ENCODE peak calls at places on chromosomes 6 and 20, in seven cellular contexts. V, M, R, U, J, H and C are unnamed samples.

GRCh38 chr6:106084106-106084963 is 1.8 kb upstream of the PRDM1 start:
- DNase-seq in J (peak; percentile 90), U (no peak), M (peak; percentile 62), V (peak; percentile 83), H (peak; percentile 78), R (no peak), C (peak; percentile 91)

GRCh38 chr6:122530440-122531046 is 58.9 kb upstream of the SERINC1 start:
- DNase-seq in M (peak; percentile 72), J (peak; percentile 77), V (peak; percentile 74), U (peak; percentile 37), H (peak; percentile 29), R (peak; percentile 62), C (peak; percentile 73)

GRCh38 chr20:4916991-4917881 is 84.1 kb downstream of the SLC23A2 start:
- DNase-seq in V (peak; percentile 24), R (no peak), H (no peak), J (peak; percentile 33), M (no peak), U (no peak), C (no peak)

GRCh38 chr6:129321303-129321702 is 388.7 kb downstream of the ARHGAP18 start:
- DNase-seq in J (peak; percentile 41), H (no peak), M (no peak), R (no peak), U (no peak), V (no peak), C (no peak)

GRCh38 chr6:125746731-125747588 is 2.5 kb upstream of the HEY2 start:
- DNase-seq in R (peak; percentile 79), U (peak; percentile 67), V (peak; percentile 93), H (no peak), M (peak; percentile 66), J (peak; percentile 50), C (peak; percentile 42)

GRCh38 chr6:139764498-139764986 is 390.1 kb upstream of the CITED2 start:
- DNase-seq in U (no peak), J (peak; percentile 98), M (no peak), H (peak; percentile 94), R (no peak), V (no peak), C (no peak)

GRCh38 chr20:51826372-51826771 is 24.1 kb upstream of the SALL4 start:
- DNase-seq in U (no peak), J (no peak), V (no peak), R (no peak), H (no peak), M (no peak), C (no peak)

GRCh38 chr6:71291991-71292390 is 3.4 kb downstream of the OGFRL1 start:
- DNase-seq in H (no peak), M (no peak), J (peak; percentile 19), V (no peak), U (no peak), R (no peak), C (no peak)

GRCh38 chr20:51156796-51157119 is 133.9 kb upstream of the KCNG1 start:
- DNase-seq in V (peak; percentile 15), J (peak; percentile 5), R (no peak), U (no peak), H (no peak), M (no peak), C (no peak)

GRCh38 chr6:16903470-16903869 is 142.2 kb upstream of the ATXN1 start:
- DNase-seq in V (no peak), M (no peak), H (peak; percentile 34), U (no peak), J (peak; percentile 82), R (no peak), C (no peak)

GRCh38 chr6:13807691-13808090 is 6.7 kb downstream of the MCUR1 start:
- DNase-seq in M (no peak), R (no peak), H (no peak), V (no peak), J (peak; percentile 20), U (no peak), C (no peak)

GRCh38 chr20:34579936-34580587 is 21.5 kb downstream of the MAP1LC3A start:
- DNase-seq in U (no peak), H (no peak), M (no peak), R (no peak), V (no peak), J (peak; percentile 50), C (no peak)

GRCh38 chr20:23143098-23143497 is 57.0 kb upstream of the CD93 start:
- DNase-seq in H (no peak), V (no peak), M (no peak), J (peak; percentile 93), R (no peak), U (peak; percentile 17), C (no peak)

GRCh38 chr20:11117808-11118528 is 444.2 kb upstream of the JAG1 start:
- DNase-seq in J (peak; percentile 85), R (no peak), M (no peak), V (no peak), H (no peak), U (no peak), C (no peak)

DNA sequence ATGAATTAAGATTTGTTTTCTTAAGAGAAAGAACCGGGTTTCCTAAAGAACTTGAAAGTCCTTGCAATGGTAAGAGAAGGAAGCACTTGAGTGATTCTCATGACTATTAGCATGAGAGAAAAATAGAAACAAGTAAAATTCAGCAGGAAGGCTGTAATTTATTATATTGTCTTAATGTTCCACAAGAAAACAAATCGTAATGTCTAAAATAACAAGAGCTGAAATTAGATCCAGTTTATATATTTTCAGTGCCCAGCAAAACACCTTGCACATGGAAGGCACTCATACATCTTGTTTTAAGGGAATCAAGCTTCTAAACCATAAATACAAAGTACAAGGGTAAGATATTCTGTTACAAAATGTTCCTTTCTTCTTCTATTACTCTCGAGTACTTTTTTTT is 229.4 kb upstream of the PLN start:
- DNase-seq in J (no peak), R (no peak), M (no peak), U (no peak), V (no peak), H (no peak), C (no peak)
- H3K27me3 ChIP-seq in J (no peaks in the 10 kb centered on the region), R (no peaks in the 10 kb centered on the region), M (no peaks in the 10 kb centered on the region), U (no peaks in the 10 kb centered on the region), V (no peaks in the 10 kb centered on the region), H (no peaks in the 10 kb centered on the region), C (no peaks in the 10 kb centered on the region)

GRCh38 chr20:62349537-62350097 is 17.5 kb downstream of the LAMA5 start:
- DNase-seq in R (no peak), V (no peak), J (peak; percentile 29), M (no peak), U (no peak), H (no peak), C (no peak)
- H3K27me3 ChIP-seq in R (no peaks in the 10 kb centered on the region), V (no peaks in the 10 kb centered on the region), J (no peaks in the 10 kb centered on the region), M (no peaks in the 10 kb centered on the region), U (no peaks in the 10 kb centered on the region), H (no peaks in the 10 kb centered on the region), C (no peaks in the 10 kb centered on the region)

GRCh38 chr20:61931476-61932198 is 134.0 kb downstream of the TAF4 start:
- DNase-seq in J (no peak), U (no peak), H (no peak), R (no peak), V (no peak), M (no peak), C (no peak)
- H3K27me3 ChIP-seq in J (no peaks in the 10 kb centered on the region), U (no peaks in the 10 kb centered on the region), H (no peaks in the 10 kb centered on the region), R (no peaks in the 10 kb centered on the region), V (no peaks in the 10 kb centered on the region), M (no peaks in the 10 kb centered on the region), C (no peaks in the 10 kb centered on the region)

GRCh38 chr6:28808383-28808782 is 115.4 kb downstream of the TRIM27 start:
- DNase-seq in R (no peak), V (no peak), M (peak; percentile 35), H (no peak), U (no peak), J (no peak), C (no peak)
- H3K27me3 ChIP-seq in R (peaks cover 26% of the 10 kb centered on the region), V (peaks cover 100% of the 10 kb centered on the region), M (no peaks in the 10 kb centered on the region), H (peaks cover 29% of the 10 kb centered on the region), U (peaks cover 6% of the 10 kb centered on the region), J (peaks cover 60% of the 10 kb centered on the region), C (peaks cover 99% of the 10 kb centered on the region)

GRCh38 chr6:143517447-143517773 is 5.9 kb upstream of the FUCA2 start:
- DNase-seq in H (no peak), V (no peak), J (no peak), R (no peak), M (no peak), U (no peak), C (no peak)
- H3K27me3 ChIP-seq in H (peaks cover 19% of the 10 kb centered on the region), V (peaks cover 4% of the 10 kb centered on the region), J (peaks cover 7% of the 10 kb centered on the region), R (no peaks in the 10 kb centered on the region), M (peaks cover 78% of the 10 kb centered on the region), U (no peaks in the 10 kb centered on the region), C (no peaks in the 10 kb centered on the region)